ENCODE peak calls at places on chromosomes 3 and 15, in five cellular contexts. C is K562, G is tibial nerve, J is left ventricle myocardium inferior, X is body of pancreas. S is an unnamed sample.

GRCh38 chr3:60017631-60018030 is 967.8 kb upstream of the CFAP20DC start:
- DNase-seq in C (no peak), G (no peak), J (no peak), X (no peak), S (no peak)

GRCh38 chr3:122200681-122201080 is 17.2 kb downstream of the CASR start:
- DNase-seq in C (no peak), G (no peak), J (no peak), X (no peak), S (no peak)

GRCh38 chr15:23504003-23504402 is 57.0 kb upstream of the GOLGA6L2 start:
- DNase-seq in C (no peak), G (no peak), J (no peak), X (no peak), S (no peak)

GRCh38 chr15:29182590-29182989 is 87.0 kb downstream of the NSMCE3 start:
- DNase-seq in C (no peak), G (no peak), J (no peak), X (no peak), S (no peak)

GRCh38 chr3:189222927-189223706 is 51.3 kb downstream of the TPRG1 start:
- DNase-seq in C (no peak), G (no peak), J (no peak), X (no peak), S (no peak)

GRCh38 chr3:31974454-31974853 is 6.6 kb downstream of the OSBPL10 start:
- DNase-seq in C (no peak), G (no peak), J (no peak), X (no peak), S (no peak)

GRCh38 chr3:99638244-99638948 is at the start of gene COL8A1:
- DNase-seq in C (no peak), G (peak; percentile 72), J (peak; percentile 67), X (peak; percentile 33), S (peak; percentile 36)

GRCh38 chr15:25060996-25061620 is 106.3 kb downstream of the SNRPN start:
- DNase-seq in C (no peak), G (no peak), J (no peak), X (no peak), S (no peak)

GRCh38 chr15:90300988-90301715 is 35.7 kb downstream of the NGRN start:
- DNase-seq in C (peak; percentile 64), G (no peak), J (peak; percentile 55), X (peak; percentile 55), S (peak; percentile 80)

GRCh38 chr15:78808550-78808949 is 2.7 kb downstream of the ADAMTS7 start:
- DNase-seq in C (peak; percentile 48), G (no peak), J (peak; percentile 58), X (no peak), S (peak; percentile 52)

GRCh38 chr3:147654827-147655226 is 245.7 kb downstream of the ZIC1 start:
- DNase-seq in C (no peak), G (no peak), J (no peak), X (no peak), S (no peak)

GRCh38 chr3:40464339-40465110 is 7.4 kb downstream of the RPL14 start:
- DNase-seq in C (peak; percentile 47), G (no peak), J (no peak), X (no peak), S (no peak)

GRCh38 chr15:88911766-88912118 is 1.4 kb downstream of the MFGE8 start:
- DNase-seq in C (peak; percentile 77), G (no peak), J (peak; percentile 45), X (no peak), S (no peak)

GRCh38 chr15:45618813-45619212 is 16.0 kb upstream of the SQOR start:
- DNase-seq in C (no peak), G (no peak), J (no peak), X (no peak), S (no peak)

GRCh38 chr3:119311191-119311925 is 17.2 kb downstream of the ARHGAP31 start:
- DNase-seq in C (no peak), G (no peak), J (no peak), X (no peak), S (no peak)

GRCh38 chr3:124514681-124515080 is 215.6 kb upstream of the UMPS start:
- DNase-seq in C (no peak), G (no peak), J (no peak), X (no peak), S (no peak)

GRCh38 chr15:91548588-91548987 is 304.9 kb upstream of the SLCO3A1 start:
- DNase-seq in C (no peak), G (no peak), J (peak; percentile 53), X (no peak), S (no peak)

GRCh38 chr3:11238057-11238456 is 34.1 kb upstream of the ATG7 start:
- DNase-seq in C (no peak), G (no peak), J (no peak), X (no peak), S (no peak)

GRCh38 chr3:194126790-194127189 is 9.2 kb upstream of the HES1 start:
- DNase-seq in C (no peak), G (no peak), J (no peak), X (no peak), S (no peak)

GRCh38 chr3:23916152-23916885 is 471 bp downstream of the NKIRAS1 start:
- DNase-seq in C (peak; percentile 71), G (no peak), J (no peak), X (no peak), S (no peak)

GRCh38 chr15:31158858-31159569 is 57.5 kb upstream of the TRPM1 start:
- DNase-seq in C (no peak), G (no peak), J (peak; percentile 59), X (peak; percentile 92), S (peak; percentile 43)

GRCh38 chr15:90038639-90039095 is 37.5 kb downstream of the ZNF710 start:
- DNase-seq in C (no peak), G (no peak), J (no peak), X (no peak), S (no peak)

GRCh38 chr3:17514597-17514996 is 227.8 kb downstream of the TBC1D5 start:
- DNase-seq in C (no peak), G (no peak), J (no peak), X (no peak), S (no peak)

GRCh38 chr3:133021206-133021605 is 17.0 kb upstream of the TMEM108 start:
- DNase-seq in C (no peak), G (no peak), J (no peak), X (no peak), S (no peak)

GRCh38 chr15:55835866-55836265 is 92.9 kb upstream of the PRTG start:
- DNase-seq in C (no peak), G (no peak), J (no peak), X (no peak), S (no peak)

GRCh38 chr3:126116526-126116925 is 32.6 kb upstream of the SLC41A3 start:
- DNase-seq in C (no peak), G (no peak), J (no peak), X (peak; percentile 1), S (no peak)

GRCh38 chr3:187022403-187023029 is 92.2 kb downstream of the ST6GAL1 start:
- DNase-seq in C (peak; percentile 95), G (no peak), J (no peak), X (no peak), S (no peak)

GRCh38 chr3:119676020-119676419 is 1.2 kb downstream of the COX17 start:
- DNase-seq in C (no peak), G (no peak), J (no peak), X (no peak), S (no peak)

GRCh38 chr3:14274999-14275961 is 96.7 kb downstream of the LSM3 start:
- DNase-seq in C (peak; percentile 64), G (no peak), J (no peak), X (no peak), S (no peak)
- TF ChIP-seq CTCF in C (peak; percentile 78), G (no peak), J (peak; percentile 39), X (no peak), S (no peak)

GRCh38 chr3:33054100-33055097 is 42.5 kb downstream of the GLB1 start:
- DNase-seq in C (peak; percentile 92), G (no peak), J (no peak), X (no peak), S (no peak)
- H3K27ac ChIP-seq in C (peak overlapping the region; percentile 75), G (no peak overlapping the region), J (peak overlapping the region; percentile 55), X (no peak overlapping the region), S (no peak overlapping the region)

GRCh38 chr15:74500401-74500800 is 39.4 kb upstream of the UBL7 start:
- DNase-seq in C (no peak), G (no peak), J (no peak), X (no peak), S (no peak)

GRCh38 chr15:74505837-74506514 is 35.0 kb upstream of the ARID3B start:
- DNase-seq in C (no peak), G (no peak), J (no peak), X (no peak), S (no peak)

GRCh38 chr15:74504418-74504817 is 36.6 kb upstream of the ARID3B start:
- DNase-seq in C (no peak), G (no peak), J (no peak), X (no peak), S (no peak)

GRCh38 chr15:74499366-74499765 is 38.4 kb upstream of the UBL7 start:
- DNase-seq in C (no peak), G (no peak), J (no peak), X (no peak), S (no peak)

DNA sequence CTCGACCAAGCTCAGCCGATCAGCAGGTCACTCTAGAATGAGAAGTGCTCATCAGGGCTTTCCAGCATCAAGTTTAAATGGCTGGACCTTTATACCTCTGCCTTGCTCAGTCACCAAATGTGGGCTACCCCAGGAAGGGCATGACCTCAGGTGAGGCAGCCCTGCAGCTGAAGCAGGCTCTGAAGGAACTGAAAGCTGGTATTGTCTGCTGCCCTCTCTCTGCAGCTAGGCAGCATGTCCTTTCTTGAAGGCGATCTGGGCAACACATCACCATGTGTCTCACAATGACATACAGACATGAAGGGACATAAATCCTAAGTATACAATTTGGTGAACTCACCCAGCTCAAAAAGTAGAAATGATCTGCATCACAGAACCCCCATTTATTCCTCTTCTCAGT is 38.7 kb upstream of the ARID3B start:
- DNase-seq in C (no peak), G (no peak), J (no peak), X (no peak), S (no peak)
- TF ChIP-seq CTCF in C (no peak), G (no peak), J (no peak), X (no peak), S (no peak)

DNA sequence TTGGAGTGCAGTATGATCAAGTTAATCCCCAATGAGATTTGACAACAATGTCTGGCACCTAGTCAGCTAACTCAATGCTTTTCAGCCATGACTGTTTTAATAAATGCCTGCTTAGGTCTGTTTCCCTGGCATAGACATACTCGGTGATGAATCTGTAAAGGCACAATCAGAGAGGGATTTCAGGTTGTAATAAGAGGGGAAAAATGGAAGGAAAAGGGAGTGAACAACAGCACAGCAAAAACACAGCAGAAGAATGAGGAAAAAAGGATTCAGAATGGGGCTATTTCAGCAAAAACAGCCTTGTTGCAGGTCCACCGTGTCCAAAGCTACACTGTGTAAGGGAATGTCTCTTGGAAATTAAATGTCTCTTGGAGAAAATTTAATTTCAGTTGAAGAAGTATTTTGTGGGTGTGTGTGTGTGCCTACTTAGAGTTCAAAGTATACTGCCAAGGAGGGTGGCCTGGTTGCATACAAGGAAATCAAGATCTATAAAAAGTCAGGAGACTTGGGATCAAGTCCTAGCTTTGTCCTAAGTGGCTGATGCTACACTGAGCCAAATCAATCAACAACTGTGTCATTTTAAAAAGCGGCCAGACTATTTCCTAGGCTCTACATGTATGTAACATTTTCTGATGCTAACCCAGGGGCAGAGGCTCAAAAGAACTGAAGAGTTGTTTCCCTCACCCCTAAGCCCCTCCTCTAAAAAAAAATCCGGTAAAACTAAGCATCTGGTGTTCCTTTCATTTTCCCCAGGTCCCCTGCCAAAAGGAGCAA is 19.1 kb upstream of the CHD2 start:
- DNase-seq in C (no peak), G (no peak), J (no peak), X (peak; percentile 44), S (no peak)
- H3K27ac ChIP-seq in C (peak overlapping the region; percentile 85), G (peak overlapping the region; percentile 91), J (peak overlapping the region; percentile 99), X (peak overlapping the region; percentile 82), S (peak overlapping the region; percentile 91)

GRCh38 chr3:129046037-129046731 is 14.4 kb upstream of the GP9 start:
- DNase-seq in C (no peak), G (no peak), J (peak; percentile 15), X (no peak), S (no peak)
- TF ChIP-seq CTCF in C (no peak), G (no peak), J (no peak), X (no peak), S (no peak)